ENCODE peak calls at places on chromosomes 12 and 14, in five cellular contexts. One of them, this sample, is unnamed.

GRCh38 chr12:59041241-59042121 is 121.2 kb upstream of the LRIG3 start:
- DNase-seq in A549: peak
- DNase-seq in GM23338: no peak
- DNase-seq in HepG2: no peak
- DNase-seq in K562: no peak
- DNase-seq in this sample: no peak

GRCh38 chr14:98227727-98228111 is 1044.3 kb downstream of the BCL11B start:
- DNase-seq in A549: no peak
- DNase-seq in GM23338: no peak
- DNase-seq in HepG2: no peak
- DNase-seq in K562: no peak
- DNase-seq in this sample: no peak

GRCh38 chr12:49825971-49826421 is 2.2 kb downstream of the NCKAP5L start:
- DNase-seq in A549: no peak
- DNase-seq in GM23338: no peak
- DNase-seq in HepG2: no peak
- DNase-seq in K562: no peak
- DNase-seq in this sample: no peak

GRCh38 chr12:89373772-89374572 is 21.7 kb upstream of the DUSP6 start:
- DNase-seq in A549: no peak
- DNase-seq in GM23338: no peak
- DNase-seq in HepG2: no peak
- DNase-seq in K562: no peak
- DNase-seq in this sample: no peak

GRCh38 chr12:122866950-122867607 is 28.8 kb downstream of the VPS37B start:
- DNase-seq in A549: no peak
- DNase-seq in GM23338: no peak
- DNase-seq in HepG2: no peak
- DNase-seq in K562: no peak
- DNase-seq in this sample: no peak

GRCh38 chr14:104687601-104688504 is 1.6 kb upstream of the INF2 start:
- DNase-seq in A549: peak
- DNase-seq in GM23338: peak
- DNase-seq in HepG2: peak
- DNase-seq in K562: no peak
- DNase-seq in this sample: no peak

GRCh38 chr14:103103461-103104388 is 9.2 kb downstream of the EXOC3L4 start:
- DNase-seq in A549: peak
- DNase-seq in GM23338: peak
- DNase-seq in HepG2: peak
- DNase-seq in K562: no peak
- DNase-seq in this sample: no peak

GRCh38 chr14:35405304-35405996 is 901 bp upstream of the NFKBIA start:
- DNase-seq in A549: no peak
- DNase-seq in GM23338: peak
- DNase-seq in HepG2: peak
- DNase-seq in K562: no peak
- DNase-seq in this sample: no peak

GRCh38 chr14:100004392-100004791 is 60.8 kb upstream of the EVL start:
- DNase-seq in A549: peak
- DNase-seq in GM23338: peak
- DNase-seq in HepG2: no peak
- DNase-seq in K562: no peak
- DNase-seq in this sample: no peak

GRCh38 chr12:53302903-53303302 is 3.4 kb downstream of the MYG1 start:
- DNase-seq in A549: no peak
- DNase-seq in GM23338: no peak
- DNase-seq in HepG2: no peak
- DNase-seq in K562: no peak
- DNase-seq in this sample: no peak

GRCh38 chr12:102879144-102879763 is 37.8 kb downstream of the PAH start:
- DNase-seq in A549: peak
- DNase-seq in GM23338: peak
- DNase-seq in HepG2: no peak
- DNase-seq in K562: peak
- DNase-seq in this sample: peak

DNA sequence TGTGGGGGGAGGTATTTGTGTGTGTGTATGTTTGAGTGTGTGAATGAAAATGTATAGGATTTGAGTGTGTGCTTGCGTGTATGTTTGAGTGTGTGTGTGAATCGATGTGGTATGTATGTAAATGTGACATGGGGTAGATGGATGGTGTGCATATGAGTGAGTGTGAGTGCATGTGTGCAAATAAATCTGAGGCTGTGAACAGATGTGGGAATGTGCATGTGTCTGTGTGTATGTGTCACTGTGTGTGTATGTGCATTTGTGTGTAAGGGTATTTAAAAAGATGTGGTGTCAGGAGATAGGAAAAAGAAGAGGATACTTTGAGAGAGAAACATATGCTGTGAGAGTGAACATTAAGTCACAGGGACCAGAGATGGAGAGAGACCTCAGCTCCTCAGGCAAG is 539.6 kb downstream of the MED13L start:
- DNase-seq in A549: no peak
- DNase-seq in GM23338: no peak
- DNase-seq in HepG2: no peak
- DNase-seq in K562: no peak
- DNase-seq in this sample: no peak
- TF ChIP-seq JUNB in A549: no peak
- TF ChIP-seq JUNB in GM23338: no peak
- TF ChIP-seq JUNB in HepG2: no peak
- TF ChIP-seq JUNB in K562: no peak
- TF ChIP-seq JUNB in this sample: no peak

GRCh38 chr14:101217972-101218371 is 314.4 kb upstream of the RTL1 start:
- DNase-seq in A549: no peak
- DNase-seq in GM23338: no peak
- DNase-seq in HepG2: no peak
- DNase-seq in K562: no peak
- DNase-seq in this sample: no peak
- TF ChIP-seq REST in A549: no peak
- TF ChIP-seq REST in GM23338: no peak
- TF ChIP-seq REST in HepG2: no peak
- TF ChIP-seq REST in K562: no peak
- TF ChIP-seq REST in this sample: no peak

GRCh38 chr14:53347046-53347445 is 193.9 kb upstream of the DDHD1 start:
- DNase-seq in A549: no peak
- DNase-seq in GM23338: peak
- DNase-seq in HepG2: no peak
- DNase-seq in K562: no peak
- DNase-seq in this sample: no peak
- TF ChIP-seq JUNB in A549: no peak
- TF ChIP-seq JUNB in GM23338: no peak
- TF ChIP-seq JUNB in HepG2: no peak
- TF ChIP-seq JUNB in K562: no peak
- TF ChIP-seq JUNB in this sample: no peak

GRCh38 chr14:24172261-24172860 is 481 bp downstream of the REC8 start:
- DNase-seq in A549: no peak
- DNase-seq in GM23338: peak
- DNase-seq in HepG2: no peak
- DNase-seq in K562: no peak
- DNase-seq in this sample: no peak
- TF ChIP-seq REST in A549: no peak
- TF ChIP-seq REST in GM23338: no peak
- TF ChIP-seq REST in HepG2: no peak
- TF ChIP-seq REST in K562: no peak
- TF ChIP-seq REST in this sample: no peak

DNA sequence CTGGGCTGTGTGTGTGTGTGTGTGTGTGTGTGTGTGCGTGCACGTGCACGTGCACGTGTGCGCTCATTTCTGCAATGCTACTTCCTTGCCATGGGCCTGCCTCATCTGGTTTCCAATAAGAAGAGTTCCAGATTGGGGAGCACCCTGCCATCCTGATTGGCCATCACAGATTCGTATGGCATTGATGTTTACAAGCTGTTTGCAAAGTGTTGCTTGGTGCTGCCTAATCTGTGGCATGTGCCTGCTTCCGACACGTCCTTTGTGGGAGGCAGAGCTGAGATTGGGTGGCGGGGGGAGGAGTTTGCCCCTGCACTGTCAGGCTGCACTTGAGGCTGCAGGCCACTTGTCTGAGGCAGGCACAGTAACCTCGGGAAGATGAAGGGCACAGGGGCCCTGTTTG is 39.2 kb downstream of the SAMD4A start:
- DNase-seq in A549: no peak
- DNase-seq in GM23338: peak
- DNase-seq in HepG2: no peak
- DNase-seq in K562: no peak
- DNase-seq in this sample: no peak
- TF ChIP-seq JUNB in A549: no peak
- TF ChIP-seq JUNB in GM23338: no peak
- TF ChIP-seq JUNB in HepG2: no peak
- TF ChIP-seq JUNB in K562: no peak
- TF ChIP-seq JUNB in this sample: no peak

DNA sequence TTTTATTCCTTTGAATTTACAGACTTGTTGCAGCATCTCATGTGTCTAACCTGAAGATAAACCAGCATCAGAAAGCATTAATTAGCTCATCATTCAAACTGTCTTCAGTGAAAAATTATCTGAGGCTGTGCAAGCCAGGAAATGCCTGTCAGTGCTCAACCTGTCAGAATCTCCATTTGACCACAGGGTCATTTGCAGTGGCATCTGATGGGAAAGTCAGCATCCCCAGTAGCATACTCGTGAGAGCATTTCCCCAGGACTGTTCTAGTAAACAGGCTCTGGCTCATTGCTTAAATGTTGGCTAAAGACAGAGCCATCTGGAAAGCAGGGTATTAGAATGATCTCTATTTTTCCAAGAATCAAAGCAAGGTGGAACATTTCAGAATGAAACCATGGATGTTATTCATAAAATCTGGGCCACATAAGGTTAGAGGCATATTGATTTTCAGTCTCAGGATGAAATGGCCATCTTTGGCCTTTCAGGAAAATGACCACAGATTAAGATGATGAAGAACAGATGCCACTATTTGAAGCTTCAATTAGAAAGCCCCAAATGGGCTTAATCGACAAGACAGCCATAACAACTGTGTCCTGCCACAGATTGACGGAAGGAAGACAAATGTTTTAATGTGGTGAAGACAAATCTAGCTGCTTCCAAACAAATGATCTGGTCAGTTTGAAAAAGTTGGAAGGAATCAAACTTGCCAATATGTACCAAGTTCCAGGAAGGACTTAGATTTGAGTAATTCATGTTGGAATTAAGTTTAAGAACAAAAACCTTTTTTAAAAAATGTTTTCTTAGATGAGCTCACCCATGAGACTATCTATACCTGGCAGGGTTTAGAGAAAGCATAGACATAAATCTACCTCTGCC is 94.1 kb upstream of the FAR2 start:
- DNase-seq in A549: no peak
- DNase-seq in GM23338: no peak
- DNase-seq in HepG2: no peak
- DNase-seq in K562: no peak
- DNase-seq in this sample: no peak
- TF ChIP-seq REST in A549: no peak
- TF ChIP-seq REST in GM23338: no peak
- TF ChIP-seq REST in HepG2: no peak
- TF ChIP-seq REST in K562: no peak
- TF ChIP-seq REST in this sample: no peak

GRCh38 chr12:8018666-8019581 is 13.6 kb upstream of the FOXJ2 start:
- DNase-seq in A549: no peak
- DNase-seq in GM23338: peak
- DNase-seq in HepG2: peak
- DNase-seq in K562: peak
- DNase-seq in this sample: no peak
- TF ChIP-seq JUNB in A549: no peak
- TF ChIP-seq JUNB in GM23338: no peak
- TF ChIP-seq JUNB in HepG2: no peak
- TF ChIP-seq JUNB in K562: no peak
- TF ChIP-seq JUNB in this sample: no peak

GRCh38 chr12:118436002-118436724 is 59.8 kb downstream of the SUDS3 start:
- DNase-seq in A549: peak
- DNase-seq in GM23338: peak
- DNase-seq in HepG2: no peak
- DNase-seq in K562: no peak
- DNase-seq in this sample: no peak
- TF ChIP-seq REST in A549: no peak
- TF ChIP-seq REST in GM23338: no peak
- TF ChIP-seq REST in HepG2: no peak
- TF ChIP-seq REST in K562: no peak
- TF ChIP-seq REST in this sample: no peak

GRCh38 chr14:63726499-63726898 is 1.4 kb downstream of the SGPP1 start:
- DNase-seq in A549: no peak
- DNase-seq in GM23338: no peak
- DNase-seq in HepG2: peak
- DNase-seq in K562: no peak
- DNase-seq in this sample: no peak

GRCh38 chr14:63730659-63731058 is 2.8 kb upstream of the SGPP1 start:
- DNase-seq in A549: no peak
- DNase-seq in GM23338: no peak
- DNase-seq in HepG2: no peak
- DNase-seq in K562: no peak
- DNase-seq in this sample: no peak

GRCh38 chr14:63725786-63726185 is 2.1 kb downstream of the SGPP1 start:
- DNase-seq in A549: no peak
- DNase-seq in GM23338: no peak
- DNase-seq in HepG2: no peak
- DNase-seq in K562: no peak
- DNase-seq in this sample: no peak

GRCh38 chr14:63727231-63727735 is 582 bp downstream of the SGPP1 start:
- DNase-seq in A549: peak
- DNase-seq in GM23338: peak
- DNase-seq in HepG2: no peak
- DNase-seq in K562: peak
- DNase-seq in this sample: no peak

GRCh38 chr14:63727736-63728728 is at the start of gene SGPP1:
- DNase-seq in A549: peak
- DNase-seq in GM23338: peak
- DNase-seq in HepG2: peak
- DNase-seq in K562: peak
- DNase-seq in this sample: no peak
- TF ChIP-seq JUNB in A549: peak
- TF ChIP-seq JUNB in GM23338: no peak
- TF ChIP-seq JUNB in HepG2: no peak
- TF ChIP-seq JUNB in K562: no peak
- TF ChIP-seq JUNB in this sample: no peak

This sample was measured in GM12878.